ENCODE peak calls at places on chromosome 17, in six cellular contexts. C, T, X, F, D and I are unnamed samples.
A peak's percentile ranks its signal among the peaks of the same experiment; 100 is the strongest.

GRCh38 chr17:81228420-81228819 is 5.7 kb upstream of the CEP131 start:
- DNase-seq in C (no peak), X (no peak), D (no peak), T (no peak), F (no peak), I (no peak)

GRCh38 chr17:39014044-39014794 is 47.0 kb upstream of the FBXO47 start:
- DNase-seq in T (no peak), D (no peak), F (no peak), C (no peak), X (no peak), I (no peak)

GRCh38 chr17:57723427-57724037 is 21.6 kb downstream of the CCDC182 start:
- DNase-seq in X (no peak), C (no peak), D (no peak), T (no peak), F (no peak), I (no peak)

GRCh38 chr17:77963441-77963840 is 4.9 kb downstream of the TNRC6C start:
- DNase-seq in D (peak; percentile 50), T (no peak), X (no peak), C (peak; percentile 83), F (peak; percentile 77), I (peak; percentile 33)

GRCh38 chr17:8393470-8394231 is 4.0 kb downstream of the RNF222 start:
- DNase-seq in F (peak; percentile 61), X (no peak), T (no peak), C (peak; percentile 58), D (peak; percentile 22), I (no peak)

GRCh38 chr17:62625184-62625869 is 2.1 kb upstream of the MRC2 start:
- DNase-seq in X (no peak), D (no peak), T (no peak), C (no peak), F (no peak), I (no peak)

GRCh38 chr17:80790021-80790765 is 201.4 kb upstream of the CHMP6 start:
- DNase-seq in T (no peak), X (no peak), F (no peak), D (no peak), C (peak; percentile 61), I (no peak)

GRCh38 chr17:76562734-76563148 is 22.9 kb downstream of the PRCD start:
- DNase-seq in F (no peak), X (no peak), C (no peak), D (no peak), T (no peak), I (no peak)

GRCh38 chr17:40112718-40113109 is 9.1 kb upstream of the MSL1 start:
- DNase-seq in C (no peak), F (no peak), D (no peak), X (no peak), T (no peak), I (no peak)

GRCh38 chr17:60832206-60832605 is 154.6 kb downstream of the BCAS3 start:
- DNase-seq in C (no peak), F (no peak), X (no peak), T (no peak), D (no peak), I (no peak)

GRCh38 chr17:75250009-75250471 is 11.4 kb downstream of the GGA3 start:
- DNase-seq in X (peak; percentile 46), D (peak; percentile 52), C (peak; percentile 21), F (no peak), T (no peak), I (no peak)

GRCh38 chr17:83079340-83079747 is at the start of gene METRNL:
- DNase-seq in X (peak; percentile 41), F (no peak), C (peak; percentile 10), T (peak; percentile 36), D (peak; percentile 17), I (peak; percentile 22)

GRCh38 chr17:38730526-38731379 is 612 bp downstream of the CISD3 start:
- DNase-seq in T (peak; percentile 60), C (no peak), D (no peak), X (no peak), F (no peak), I (no peak)

GRCh38 chr17:14756469-14756868 is 455.6 kb downstream of the HS3ST3B1 start:
- DNase-seq in D (no peak), T (no peak), C (no peak), F (no peak), X (no peak), I (no peak)

GRCh38 chr17:73198201-73198929 is 5.5 kb downstream of the COG1 start:
- DNase-seq in X (no peak), T (no peak), D (no peak), F (no peak), C (no peak), I (no peak)

GRCh38 chr17:74875155-74875969 is 2.6 kb upstream of the FDXR start:
- DNase-seq in F (no peak), T (no peak), X (no peak), D (no peak), C (no peak), I (no peak)